ENCODE peak calls at places on chromosome 16, in eight cellular contexts. I is HL-60; K is stimulated activated naive B cell treated with anti-CD40 and anti-IgM and Interleukin-4, amounts not matched to agents 10 μg/mL and 1 μg/mL and 100 μg/mL, for 72 hours; R is naive thymus-derived CD8-positive, alpha-beta T cell; N is stimulated activated CD4-positive, alpha-beta T cell treated with anti-CD3 and anti-CD28 coated beads, Interleukin-4, amount 100 ng/mL, for 1 hour; B is dermis blood vessel endothelial cell; H is HEK293T; O is amniotic stem cell. D is an unnamed sample.

GRCh38 chr16:85882181-85882810 is 16.7 kb upstream of the IRF8 start:
- DNase-seq in K (peak), B (no peak), H (no peak), N (no peak), I (no peak), O (no peak), R (no peak), D (no peak)

GRCh38 chr16:69382421-69382820 is 3.4 kb downstream of the TERF2 start:
- DNase-seq in R (no peak), O (no peak), N (no peak), H (no peak), K (no peak), B (no peak), I (no peak), D (no peak)

GRCh38 chr16:3363793-3364192 is 8.1 kb downstream of the OR2C1 start:
- DNase-seq in H (no peak), K (no peak), O (no peak), I (no peak), R (no peak), B (peak), N (no peak), D (no peak)

GRCh38 chr16:85424260-85425060 is 188.7 kb upstream of the GSE1 start:
- DNase-seq in R (no peak), K (no peak), I (no peak), H (no peak), N (no peak), B (no peak), O (no peak), D (no peak)

GRCh38 chr16:87017388-87018012 is 299.7 kb downstream of the C16orf95 start:
- DNase-seq in B (peak), N (no peak), I (no peak), O (peak), H (peak), R (no peak), K (no peak), D (no peak)

GRCh38 chr16:25855818-25856217 is 164.1 kb downstream of the HS3ST4 start:
- DNase-seq in R (no peak), I (no peak), K (no peak), N (no peak), B (no peak), H (no peak), O (no peak), D (no peak)

GRCh38 chr16:4496305-4496704 is 20.1 kb downstream of the HMOX2 start:
- DNase-seq in I (no peak), N (no peak), K (no peak), O (no peak), B (no peak), H (no peak), R (no peak), D (no peak)

GRCh38 chr16:87723224-87723619 is 42.6 kb downstream of the KLHDC4 start:
- DNase-seq in H (no peak), N (no peak), R (no peak), K (peak), O (no peak), I (no peak), B (peak), D (peak)

GRCh38 chr16:57502048-57502775 is 15.9 kb upstream of the DOK4 start:
- DNase-seq in I (no peak), B (no peak), H (no peak), K (no peak), R (no peak), O (no peak), N (no peak), D (no peak)

GRCh38 chr16:13332713-13333255 is 431.4 kb downstream of the SHISA9 start:
- DNase-seq in K (no peak), B (no peak), O (no peak), I (no peak), H (no peak), R (no peak), N (no peak), D (no peak)

GRCh38 chr16:75252946-75253911 is 1.8 kb upstream of the BCAR1 start:
- DNase-seq in I (no peak), H (no peak), B (peak), O (no peak), K (no peak), N (no peak), R (no peak), D (no peak)

D was measured in brain pericyte.